ENCODE peak calls at places on chromosomes 11 and 22, in four cellular contexts. P, W, U and H are unnamed samples.

GRCh38 chr11:27596388-27596787 is 89.8 kb upstream of the LIN7C start:
- DNase-seq in U (no peak), W (no peak), P (no peak), H (no peak)

GRCh38 chr11:12824281-12825041 is 150.2 kb downstream of the TEAD1 start:
- DNase-seq in W (no peak), P (no peak), U (no peak), H (no peak)

GRCh38 chr11:18493310-18493709 is 33.4 kb downstream of the TSG101 start:
- DNase-seq in P (no peak), W (no peak), U (no peak), H (no peak)

GRCh38 chr11:111462329-111462728 is 49.9 kb downstream of the BTG4 start:
- DNase-seq in W (no peak), U (peak), P (no peak), H (no peak)

GRCh38 chr22:35457729-35458546 is 58.0 kb downstream of the MCM5 start:
- DNase-seq in P (no peak), U (no peak), W (no peak), H (no peak)

GRCh38 chr11:119585038-119585666 is 143.8 kb downstream of the NECTIN1 start:
- DNase-seq in U (peak), P (peak), W (no peak), H (peak)

GRCh38 chr11:34052608-34053160 is 1.2 kb downstream of the CAPRIN1 start:
- DNase-seq in P (peak), W (peak), U (peak), H (no peak)

GRCh38 chr11:58762284-58763119 is 30.8 kb upstream of the GLYAT start:
- DNase-seq in P (no peak), U (no peak), W (no peak), H (no peak)

GRCh38 chr11:78645226-78646202 is 70.8 kb upstream of the NARS2 start:
- DNase-seq in U (peak), P (peak), W (peak), H (peak)

GRCh38 chr11:93542753-93543246 is 391 bp downstream of the SMCO4 start:
- DNase-seq in P (peak), W (no peak), U (no peak), H (peak)

GRCh38 chr22:24550902-24551229 is 4.1 kb downstream of the GUCD1 start:
- DNase-seq in W (no peak), U (no peak), P (no peak), H (no peak)

GRCh38 chr11:44338031-44338430 is 28.1 kb upstream of the ALX4 start:
- DNase-seq in P (no peak), U (no peak), W (no peak), H (no peak)

GRCh38 chr11:85759915-85760314 is 51.0 kb downstream of the SYTL2 start:
- DNase-seq in U (no peak), W (no peak), P (no peak), H (no peak)

GRCh38 chr11:2210366-2211112 is 38.9 kb upstream of the TH start:
- DNase-seq in W (no peak), U (no peak), P (peak), H (no peak)

GRCh38 chr11:1695548-1696108 is 1.4 kb upstream of the KRTAP5-6 start:
- DNase-seq in P (no peak), U (no peak), W (no peak), H (no peak)

GRCh38 chr11:78226684-78227680 is 38.3 kb downstream of the USP35 start:
- DNase-seq in W (no peak), P (no peak), U (no peak), H (no peak)

GRCh38 chr11:96854425-96854824 is 464.6 kb downstream of the JRKL start:
- DNase-seq in P (no peak), U (no peak), W (no peak), H (no peak)

GRCh38 chr22:37496651-37497599 is 10.7 kb upstream of the MFNG start:
- DNase-seq in U (peak), P (no peak), W (no peak), H (peak)
- TF ChIP-seq TEAD4 in U (peak), P (no peak), W (no peak), H (no peak)

DNA sequence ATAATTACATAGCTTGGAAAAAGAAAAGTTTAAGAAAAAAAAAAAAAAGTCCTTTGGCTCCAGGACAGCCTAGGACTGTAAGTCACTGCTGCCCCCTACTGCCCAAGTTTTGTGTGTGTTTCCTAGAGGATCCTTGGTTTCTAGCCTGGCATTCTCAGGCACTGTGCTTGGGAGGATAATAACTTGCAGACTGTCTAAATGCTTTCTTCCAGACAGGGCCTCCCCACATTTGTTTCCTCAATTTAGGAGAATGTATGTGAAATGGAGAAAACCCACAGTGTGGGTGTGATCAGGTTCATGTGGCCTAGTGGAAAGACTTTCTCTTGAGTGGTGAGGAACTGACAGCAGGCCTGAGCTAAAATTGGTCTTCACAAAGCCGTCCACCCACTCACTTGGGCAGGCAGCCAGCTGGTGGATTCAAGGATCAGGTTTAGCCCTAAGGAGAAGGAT is 191.0 kb downstream of the NAV2 start:
- DNase-seq in W (peak), U (peak), P (peak), H (peak)
- TF ChIP-seq TEAD4 in W (no peak), U (no peak), P (no peak), H (no peak)

GRCh38 chr11:76371170-76371569 is 9.8 kb downstream of the THAP12 start:
- DNase-seq in P (no peak), W (no peak), U (no peak), H (no peak)
- TF ChIP-seq TEAD4 in P (no peak), W (no peak), U (no peak), H (no peak)

DNA sequence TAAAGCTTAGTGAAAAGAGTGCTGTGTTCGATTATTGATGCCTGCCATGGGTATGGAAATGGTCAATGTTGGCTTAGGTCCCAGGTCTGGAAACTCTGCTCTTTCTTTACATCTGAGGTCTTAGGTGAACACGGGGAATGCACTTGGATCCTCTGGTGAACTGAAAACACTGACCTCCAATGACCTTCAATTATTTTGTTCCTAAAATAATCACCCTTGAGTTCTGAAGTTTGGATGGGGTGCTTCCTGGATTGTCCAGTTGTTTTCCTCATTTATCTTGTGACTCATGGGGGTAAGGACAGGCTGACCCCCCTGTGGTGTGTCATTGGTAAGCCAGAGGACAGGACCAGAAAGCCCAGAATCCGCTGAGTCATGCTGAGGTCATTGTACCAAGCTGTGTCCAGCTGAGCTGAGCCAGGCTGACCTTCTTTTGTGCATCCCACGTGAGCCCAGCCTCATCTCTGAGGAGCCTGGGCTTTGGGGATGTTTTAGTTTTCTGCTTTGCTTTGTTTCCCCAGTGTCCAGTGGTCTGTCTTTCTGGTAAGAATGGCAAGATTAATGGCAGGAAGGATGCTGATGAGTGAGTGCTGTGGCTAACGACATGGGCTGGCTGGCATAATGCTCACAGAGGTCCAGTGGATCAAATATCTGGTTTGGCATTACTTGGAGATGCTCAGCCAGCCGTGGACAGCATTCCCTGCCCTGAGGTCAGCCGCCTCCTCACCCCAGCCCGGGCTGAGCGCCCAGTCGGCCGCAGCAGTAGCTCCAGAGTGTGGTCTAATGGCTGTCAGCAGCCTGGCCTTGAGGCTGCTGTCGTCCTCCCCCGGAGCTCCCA is 35.6 kb downstream of the AMPD3 start:
- DNase-seq in U (peak), P (no peak), W (peak), H (no peak)
- TF ChIP-seq TEAD4 in U (peak), P (no peak), W (no peak), H (no peak)